ENCODE peak calls at places on chromosome 17, in nine cellular contexts. One of them, this sample, is unnamed.

GRCh38 chr17:50593321-50593720 is 32.8 kb downstream of the CACNA1G start:
- DNase-seq in GM23248: no peak
- DNase-seq in GM12878: no peak
- DNase-seq in neural progenitor cell: peak
- DNase-seq in endothelial cell of umbilical vein: no peak
- DNase-seq in MM.1S: no peak
- DNase-seq in PC-3: no peak
- DNase-seq in hepatocyte: peak
- DNase-seq in HCT116: no peak
- DNase-seq in this sample: no peak

GRCh38 chr17:66855204-66855603 is 20.3 kb downstream of the CACNG5 start:
- DNase-seq in GM23248: no peak
- DNase-seq in GM12878: no peak
- DNase-seq in neural progenitor cell: peak
- DNase-seq in endothelial cell of umbilical vein: no peak
- DNase-seq in MM.1S: no peak
- DNase-seq in PC-3: peak
- DNase-seq in hepatocyte: no peak
- DNase-seq in HCT116: no peak
- DNase-seq in this sample: no peak

GRCh38 chr17:2789700-2790099 is 6.5 kb upstream of the RAP1GAP2 start:
- DNase-seq in GM23248: no peak
- DNase-seq in GM12878: no peak
- DNase-seq in neural progenitor cell: no peak
- DNase-seq in endothelial cell of umbilical vein: no peak
- DNase-seq in MM.1S: no peak
- DNase-seq in PC-3: no peak
- DNase-seq in hepatocyte: no peak
- DNase-seq in HCT116: no peak
- DNase-seq in this sample: peak

GRCh38 chr17:46793541-46793940 is 25.0 kb downstream of the WNT3 start:
- DNase-seq in GM23248: no peak
- DNase-seq in GM12878: no peak
- DNase-seq in neural progenitor cell: no peak
- DNase-seq in endothelial cell of umbilical vein: no peak
- DNase-seq in MM.1S: no peak
- DNase-seq in PC-3: no peak
- DNase-seq in hepatocyte: no peak
- DNase-seq in HCT116: no peak
- DNase-seq in this sample: no peak

GRCh38 chr17:79433396-79433795 is 177.5 kb downstream of the RBFOX3 start:
- DNase-seq in GM23248: no peak
- DNase-seq in GM12878: no peak
- DNase-seq in neural progenitor cell: no peak
- DNase-seq in endothelial cell of umbilical vein: no peak
- DNase-seq in MM.1S: no peak
- DNase-seq in PC-3: no peak
- DNase-seq in hepatocyte: peak
- DNase-seq in HCT116: no peak
- DNase-seq in this sample: no peak

GRCh38 chr17:64377769-64378282 is 12.8 kb downstream of the PECAM1 start:
- DNase-seq in GM23248: no peak
- DNase-seq in GM12878: no peak
- DNase-seq in neural progenitor cell: no peak
- DNase-seq in endothelial cell of umbilical vein: peak
- DNase-seq in MM.1S: no peak
- DNase-seq in PC-3: peak
- DNase-seq in hepatocyte: no peak
- DNase-seq in HCT116: no peak
- DNase-seq in this sample: peak

GRCh38 chr17:16354585-16354984 is 1.3 kb upstream of the CENPV start:
- DNase-seq in GM23248: no peak
- DNase-seq in GM12878: no peak
- DNase-seq in neural progenitor cell: no peak
- DNase-seq in endothelial cell of umbilical vein: no peak
- DNase-seq in MM.1S: no peak
- DNase-seq in PC-3: no peak
- DNase-seq in hepatocyte: no peak
- DNase-seq in HCT116: no peak
- DNase-seq in this sample: no peak

GRCh38 chr17:47177261-47177660 is 11.8 kb downstream of the CDC27 start:
- DNase-seq in GM23248: no peak
- DNase-seq in GM12878: no peak
- DNase-seq in neural progenitor cell: no peak
- DNase-seq in endothelial cell of umbilical vein: no peak
- DNase-seq in MM.1S: no peak
- DNase-seq in PC-3: no peak
- DNase-seq in hepatocyte: no peak
- DNase-seq in HCT116: no peak
- DNase-seq in this sample: no peak

GRCh38 chr17:74860999-74861553 is 1.4 kb upstream of the GRIN2C start:
- DNase-seq in GM23248: no peak
- DNase-seq in GM12878: no peak
- DNase-seq in neural progenitor cell: peak
- DNase-seq in endothelial cell of umbilical vein: no peak
- DNase-seq in MM.1S: no peak
- DNase-seq in PC-3: no peak
- DNase-seq in hepatocyte: no peak
- DNase-seq in HCT116: no peak
- DNase-seq in this sample: no peak

GRCh38 chr17:81911277-81911961 is at the start of gene PCYT2:
- DNase-seq in GM23248: peak
- DNase-seq in GM12878: peak
- DNase-seq in neural progenitor cell: peak
- DNase-seq in endothelial cell of umbilical vein: peak
- DNase-seq in MM.1S: peak
- DNase-seq in PC-3: peak
- DNase-seq in hepatocyte: peak
- DNase-seq in HCT116: peak
- DNase-seq in this sample: peak

DNA sequence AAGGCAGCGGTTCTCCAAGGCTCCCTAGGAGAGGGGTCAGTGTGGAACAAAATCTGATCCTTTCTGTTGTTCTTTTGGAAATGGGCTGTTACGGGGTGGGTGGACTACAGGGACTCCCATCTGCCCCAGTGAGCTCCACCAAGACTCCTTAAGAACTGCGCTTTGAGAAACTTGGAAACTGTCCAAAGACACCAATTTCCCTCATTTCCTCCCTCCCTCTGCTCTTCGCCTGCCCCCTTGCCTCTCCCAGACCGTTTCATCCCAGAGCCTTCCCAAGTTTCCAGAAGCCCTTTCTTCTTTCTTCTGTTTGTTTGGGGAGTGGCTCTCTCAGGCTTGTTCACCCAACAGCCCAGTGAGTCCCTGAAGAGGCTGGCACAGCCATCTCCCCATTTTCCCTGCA is 205.3 kb downstream of the COPRS start:
- DNase-seq in GM23248: no peak
- DNase-seq in GM12878: no peak
- DNase-seq in neural progenitor cell: no peak
- DNase-seq in endothelial cell of umbilical vein: peak
- DNase-seq in MM.1S: no peak
- DNase-seq in PC-3: no peak
- DNase-seq in hepatocyte: no peak
- DNase-seq in HCT116: no peak
- DNase-seq in this sample: no peak
- H3K27ac ChIP-seq in GM23248: no peak
- H3K27ac ChIP-seq in GM12878: no peak
- H3K27ac ChIP-seq in neural progenitor cell: no peak
- H3K27ac ChIP-seq in endothelial cell of umbilical vein: no peak
- H3K27ac ChIP-seq in MM.1S: no peak
- H3K27ac ChIP-seq in PC-3: no peak
- H3K27ac ChIP-seq in hepatocyte: no peak
- H3K27ac ChIP-seq in HCT116: no peak
- H3K27ac ChIP-seq in this sample: no peak

DNA sequence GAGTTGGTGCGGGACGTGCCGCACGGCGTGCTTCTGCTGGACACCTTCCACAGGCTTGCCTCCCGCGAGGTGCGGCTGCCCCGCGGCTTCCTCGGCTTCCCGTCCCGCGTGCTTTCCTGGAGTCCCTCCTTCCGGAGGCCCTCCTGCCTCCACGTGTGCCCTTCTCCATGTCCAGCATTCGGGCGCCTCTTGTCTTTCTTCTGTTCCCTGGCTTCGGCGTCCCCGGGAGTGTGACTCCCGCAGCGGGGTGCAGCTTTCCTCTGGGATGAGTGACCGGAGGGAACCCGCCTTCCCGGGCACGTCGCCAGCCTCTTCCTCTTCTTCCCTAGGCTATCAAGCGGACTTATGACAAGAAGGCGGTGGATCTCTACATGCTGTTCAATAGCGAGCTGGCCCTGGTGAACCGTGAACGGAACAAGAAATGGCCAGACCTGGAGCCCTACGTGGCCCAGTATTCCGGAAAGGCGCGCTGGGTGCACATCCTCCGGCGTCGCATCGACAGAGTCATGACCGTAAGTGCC is 23.0 kb downstream of the DNAH2 start:
- DNase-seq in GM23248: no peak
- DNase-seq in GM12878: no peak
- DNase-seq in neural progenitor cell: no peak
- DNase-seq in endothelial cell of umbilical vein: no peak
- DNase-seq in MM.1S: no peak
- DNase-seq in PC-3: no peak
- DNase-seq in hepatocyte: no peak
- DNase-seq in HCT116: no peak
- DNase-seq in this sample: no peak
- TF ChIP-seq EZH2 in GM23248: no peak
- TF ChIP-seq EZH2 in GM12878: no peak
- TF ChIP-seq EZH2 in neural progenitor cell: no peak
- TF ChIP-seq EZH2 in endothelial cell of umbilical vein: no peak
- TF ChIP-seq EZH2 in MM.1S: no peak
- TF ChIP-seq EZH2 in PC-3: no peak
- TF ChIP-seq EZH2 in hepatocyte: no peak
- TF ChIP-seq EZH2 in HCT116: no peak
- TF ChIP-seq EZH2 in this sample: peak

GRCh38 chr17:28899212-28899815 is 1.8 kb upstream of the FLOT2 start:
- DNase-seq in GM23248: no peak
- DNase-seq in GM12878: no peak
- DNase-seq in neural progenitor cell: no peak
- DNase-seq in endothelial cell of umbilical vein: no peak
- DNase-seq in MM.1S: no peak
- DNase-seq in PC-3: no peak
- DNase-seq in hepatocyte: no peak
- DNase-seq in HCT116: no peak
- DNase-seq in this sample: no peak
- H3K27ac ChIP-seq in GM23248: no peak
- H3K27ac ChIP-seq in GM12878: no peak
- H3K27ac ChIP-seq in neural progenitor cell: no peak
- H3K27ac ChIP-seq in endothelial cell of umbilical vein: no peak
- H3K27ac ChIP-seq in MM.1S: no peak
- H3K27ac ChIP-seq in PC-3: no peak
- H3K27ac ChIP-seq in hepatocyte: no peak
- H3K27ac ChIP-seq in HCT116: no peak
- H3K27ac ChIP-seq in this sample: no peak

GRCh38 chr17:72118588-72119279 is 2.1 kb upstream of the SOX9 start:
- DNase-seq in GM23248: peak
- DNase-seq in GM12878: peak
- DNase-seq in neural progenitor cell: peak
- DNase-seq in endothelial cell of umbilical vein: peak
- DNase-seq in MM.1S: peak
- DNase-seq in PC-3: peak
- DNase-seq in hepatocyte: peak
- DNase-seq in HCT116: peak
- DNase-seq in this sample: peak

GRCh38 chr17:72119280-72119962 is 1.4 kb upstream of the SOX9 start:
- DNase-seq in GM23248: no peak
- DNase-seq in GM12878: no peak
- DNase-seq in neural progenitor cell: no peak
- DNase-seq in endothelial cell of umbilical vein: no peak
- DNase-seq in MM.1S: no peak
- DNase-seq in PC-3: no peak
- DNase-seq in hepatocyte: no peak
- DNase-seq in HCT116: no peak
- DNase-seq in this sample: no peak

GRCh38 chr17:72117470-72117747 is 3.4 kb upstream of the SOX9 start:
- DNase-seq in GM23248: no peak
- DNase-seq in GM12878: no peak
- DNase-seq in neural progenitor cell: no peak
- DNase-seq in endothelial cell of umbilical vein: no peak
- DNase-seq in MM.1S: no peak
- DNase-seq in PC-3: no peak
- DNase-seq in hepatocyte: no peak
- DNase-seq in HCT116: no peak
- DNase-seq in this sample: no peak

GRCh38 chr17:72116692-72117469 is 3.9 kb upstream of the SOX9 start:
- DNase-seq in GM23248: no peak
- DNase-seq in GM12878: no peak
- DNase-seq in neural progenitor cell: peak
- DNase-seq in endothelial cell of umbilical vein: no peak
- DNase-seq in MM.1S: no peak
- DNase-seq in PC-3: no peak
- DNase-seq in hepatocyte: peak
- DNase-seq in HCT116: no peak
- DNase-seq in this sample: peak

GRCh38 chr17:72117748-72118587 is 2.9 kb upstream of the SOX9 start:
- DNase-seq in GM23248: peak
- DNase-seq in GM12878: no peak
- DNase-seq in neural progenitor cell: peak
- DNase-seq in endothelial cell of umbilical vein: no peak
- DNase-seq in MM.1S: no peak
- DNase-seq in PC-3: no peak
- DNase-seq in hepatocyte: no peak
- DNase-seq in HCT116: no peak
- DNase-seq in this sample: no peak
- TF ChIP-seq EZH2 in GM23248: peak
- TF ChIP-seq EZH2 in GM12878: no peak
- TF ChIP-seq EZH2 in neural progenitor cell: peak
- TF ChIP-seq EZH2 in endothelial cell of umbilical vein: peak
- TF ChIP-seq EZH2 in MM.1S: no peak
- TF ChIP-seq EZH2 in PC-3: no peak
- TF ChIP-seq EZH2 in hepatocyte: peak
- TF ChIP-seq EZH2 in HCT116: no peak
- TF ChIP-seq EZH2 in this sample: peak

DNA sequence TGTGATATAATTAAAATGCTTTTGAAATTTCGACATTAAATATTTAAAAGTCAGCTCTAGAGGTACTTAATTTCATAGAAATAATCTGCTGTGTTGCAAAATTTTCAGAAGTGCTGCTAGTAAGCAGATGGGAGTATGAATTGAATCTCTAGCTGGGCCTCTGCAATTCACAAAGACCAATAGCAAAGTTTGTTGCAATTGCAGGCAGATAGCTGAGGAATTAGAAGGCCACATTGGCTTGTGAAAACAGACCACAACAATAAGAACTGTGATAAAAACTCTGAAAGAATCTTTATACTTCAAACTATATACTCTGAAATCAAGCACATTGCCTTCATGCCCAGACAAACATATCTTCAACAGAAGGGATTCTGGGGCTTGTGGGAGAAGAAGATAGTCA is 636.3 kb upstream of the SOX9 start:
- DNase-seq in GM23248: no peak
- DNase-seq in GM12878: no peak
- DNase-seq in neural progenitor cell: no peak
- DNase-seq in endothelial cell of umbilical vein: no peak
- DNase-seq in MM.1S: no peak
- DNase-seq in PC-3: no peak
- DNase-seq in hepatocyte: no peak
- DNase-seq in HCT116: no peak
- DNase-seq in this sample: no peak
- H3K27ac ChIP-seq in GM23248: no peak
- H3K27ac ChIP-seq in GM12878: no peak
- H3K27ac ChIP-seq in neural progenitor cell: no peak
- H3K27ac ChIP-seq in endothelial cell of umbilical vein: no peak
- H3K27ac ChIP-seq in MM.1S: no peak
- H3K27ac ChIP-seq in PC-3: no peak
- H3K27ac ChIP-seq in hepatocyte: no peak
- H3K27ac ChIP-seq in HCT116: no peak
- H3K27ac ChIP-seq in this sample: no peak

This sample was measured in fibroblast of lung.